ENCODE peak calls at places on chromosomes 11 and 22, in seven cellular contexts. One of them, this sample, is unnamed.

GRCh38 chr11:120391297-120391696 is 55.1 kb downstream of the ARHGEF12 start:
- DNase-seq in renal cortical epithelial cell: peak
- DNase-seq in HT1080: no peak
- DNase-seq in NT2/D1: no peak
- DNase-seq in brain microvascular endothelial cell: no peak
- DNase-seq in AG08396: no peak
- DNase-seq in breast epithelium: no peak
- DNase-seq in this sample: no peak

GRCh38 chr22:31912402-31912733 is 32.0 kb upstream of the YWHAH start:
- DNase-seq in NT2/D1: no peak
- DNase-seq in breast epithelium: no peak
- DNase-seq in HT1080: no peak
- DNase-seq in AG08396: no peak
- DNase-seq in renal cortical epithelial cell: no peak
- DNase-seq in brain microvascular endothelial cell: no peak
- DNase-seq in this sample: no peak

GRCh38 chr11:45675646-45676045 is 10.2 kb upstream of the CHST1 start:
- DNase-seq in NT2/D1: no peak
- DNase-seq in renal cortical epithelial cell: no peak
- DNase-seq in breast epithelium: no peak
- DNase-seq in brain microvascular endothelial cell: no peak
- DNase-seq in HT1080: no peak
- DNase-seq in AG08396: no peak
- DNase-seq in this sample: no peak

GRCh38 chr22:17098379-17098819 is 13.6 kb downstream of the IL17RA start:
- DNase-seq in AG08396: no peak
- DNase-seq in brain microvascular endothelial cell: no peak
- DNase-seq in NT2/D1: no peak
- DNase-seq in breast epithelium: no peak
- DNase-seq in HT1080: peak
- DNase-seq in renal cortical epithelial cell: no peak
- DNase-seq in this sample: no peak

GRCh38 chr11:6249822-6250555 is 9.6 kb upstream of the CCKBR start:
- DNase-seq in brain microvascular endothelial cell: peak
- DNase-seq in renal cortical epithelial cell: peak
- DNase-seq in breast epithelium: no peak
- DNase-seq in AG08396: peak
- DNase-seq in HT1080: peak
- DNase-seq in NT2/D1: no peak
- DNase-seq in this sample: peak

GRCh38 chr22:43562843-43563242 is 151.0 kb downstream of the MPPED1 start:
- DNase-seq in HT1080: no peak
- DNase-seq in brain microvascular endothelial cell: no peak
- DNase-seq in renal cortical epithelial cell: no peak
- DNase-seq in NT2/D1: no peak
- DNase-seq in AG08396: no peak
- DNase-seq in breast epithelium: no peak
- DNase-seq in this sample: no peak

GRCh38 chr11:56885182-56885581 is 103.5 kb upstream of the OR5AK2 start:
- DNase-seq in breast epithelium: peak
- DNase-seq in renal cortical epithelial cell: no peak
- DNase-seq in AG08396: no peak
- DNase-seq in brain microvascular endothelial cell: no peak
- DNase-seq in HT1080: no peak
- DNase-seq in NT2/D1: no peak
- DNase-seq in this sample: no peak

GRCh38 chr11:22337571-22338464 is at the start of gene SLC17A6:
- DNase-seq in AG08396: peak
- DNase-seq in brain microvascular endothelial cell: peak
- DNase-seq in NT2/D1: peak
- DNase-seq in HT1080: peak
- DNase-seq in renal cortical epithelial cell: peak
- DNase-seq in breast epithelium: no peak
- DNase-seq in this sample: peak

GRCh38 chr22:35314161-35314942 is 14.7 kb downstream of the TOM1 start:
- DNase-seq in HT1080: no peak
- DNase-seq in NT2/D1: no peak
- DNase-seq in renal cortical epithelial cell: no peak
- DNase-seq in brain microvascular endothelial cell: no peak
- DNase-seq in AG08396: no peak
- DNase-seq in breast epithelium: no peak
- DNase-seq in this sample: no peak

GRCh38 chr11:61918251-61919112 is 1.1 kb upstream of the RAB3IL1 start:
- DNase-seq in AG08396: peak
- DNase-seq in NT2/D1: no peak
- DNase-seq in renal cortical epithelial cell: no peak
- DNase-seq in breast epithelium: peak
- DNase-seq in HT1080: no peak
- DNase-seq in brain microvascular endothelial cell: no peak
- DNase-seq in this sample: no peak

GRCh38 chr11:16739326-16739875 is 954 bp downstream of the C11orf58 start:
- DNase-seq in AG08396: peak
- DNase-seq in NT2/D1: no peak
- DNase-seq in HT1080: no peak
- DNase-seq in breast epithelium: no peak
- DNase-seq in renal cortical epithelial cell: peak
- DNase-seq in brain microvascular endothelial cell: peak
- DNase-seq in this sample: peak

GRCh38 chr22:38191746-38192474 is 9.9 kb upstream of the MAFF start:
- DNase-seq in breast epithelium: no peak
- DNase-seq in brain microvascular endothelial cell: no peak
- DNase-seq in HT1080: no peak
- DNase-seq in AG08396: no peak
- DNase-seq in NT2/D1: no peak
- DNase-seq in renal cortical epithelial cell: no peak
- DNase-seq in this sample: no peak

GRCh38 chr22:36856121-36856791 is 4.5 kb upstream of the NCF4 start:
- DNase-seq in AG08396: peak
- DNase-seq in HT1080: peak
- DNase-seq in breast epithelium: peak
- DNase-seq in NT2/D1: peak
- DNase-seq in brain microvascular endothelial cell: peak
- DNase-seq in renal cortical epithelial cell: peak
- DNase-seq in this sample: peak